ENCODE peak calls at places on chromosomes 12 and 14, in ten cellular contexts. Y is activated CD4-positive, alpha-beta T cell treated with anti-CD3 and anti-CD28 coated beads for 1 hour; N is lung; Q is activated CD8-positive, alpha-beta memory T cell treated with anti-CD3 and anti-CD28 coated beads for 24 hours; A is endothelial cell; O is stimulated activated naive CD4-positive, alpha-beta T cell; G is ecto neural progenitor cell; U is AG09309; X is hypothalamus; K is NCI-H510A. Z is an unnamed sample.

GRCh38 chr14:94971750-94972149 is 185.6 kb downstream of the DICER1 start:
- DNase-seq in Y (no peak), N (no peak), Q (no peak), A (no peak), O (no peak), G (no peak), U (no peak), X (no peak), K (no peak), Z (no peak)

GRCh38 chr14:36647827-36648753 is 13.6 kb upstream of the PAX9 start:
- DNase-seq in Y (no peak), N (no peak), Q (no peak), A (peak), O (no peak), G (peak), U (no peak), X (no peak), K (peak), Z (no peak)

GRCh38 chr12:53207042-53207441 is at the start of gene ITGB7:
- DNase-seq in Y (peak), N (no peak), Q (peak), A (no peak), O (peak), G (no peak), U (no peak), X (no peak), K (no peak), Z (no peak)

GRCh38 chr14:85421166-85421877 is 108.6 kb upstream of the FLRT2 start:
- DNase-seq in Y (no peak), N (no peak), Q (no peak), A (no peak), O (no peak), G (no peak), U (peak), X (no peak), K (no peak), Z (peak)

GRCh38 chr12:118302053-118302452 is 70.7 kb downstream of the TAOK3 start:
- DNase-seq in Y (no peak), N (peak), Q (no peak), A (no peak), O (no peak), G (no peak), U (no peak), X (no peak), K (no peak), Z (peak)

GRCh38 chr12:124126950-124127349 is 153.9 kb downstream of the ZNF664 start:
- DNase-seq in Y (no peak), N (no peak), Q (no peak), A (no peak), O (no peak), G (no peak), U (no peak), X (no peak), K (no peak), Z (no peak)

GRCh38 chr12:109192358-109192757 is 76.0 kb downstream of the ACACB start:
- DNase-seq in Y (no peak), N (no peak), Q (no peak), A (no peak), O (no peak), G (no peak), U (peak), X (no peak), K (no peak), Z (no peak)

GRCh38 chr12:43336962-43337555 is 214.9 kb downstream of the ADAMTS20 start:
- DNase-seq in Y (no peak), N (no peak), Q (no peak), A (no peak), O (no peak), G (no peak), U (no peak), X (no peak), K (no peak), Z (peak)

GRCh38 chr14:102217987-102218421 is 78.3 kb downstream of the WDR20 start:
- DNase-seq in Y (no peak), N (no peak), Q (no peak), A (no peak), O (no peak), G (no peak), U (no peak), X (no peak), K (no peak), Z (no peak)

GRCh38 chr12:122834921-122835692 is at the start of gene HIP1R:
- DNase-seq in Y (peak), N (no peak), Q (peak), A (peak), O (peak), G (peak), U (no peak), X (peak), K (peak), Z (no peak)

GRCh38 chr12:90460681-90461080 is 494.3 kb downstream of the CCER1 start:
- DNase-seq in Y (no peak), N (no peak), Q (no peak), A (no peak), O (no peak), G (no peak), U (peak), X (no peak), K (no peak), Z (no peak)

GRCh38 chr14:34036319-34036761 is 85.5 kb upstream of the EGLN3 start:
- DNase-seq in Y (no peak), N (no peak), Q (no peak), A (no peak), O (no peak), G (no peak), U (no peak), X (no peak), K (no peak), Z (no peak)

GRCh38 chr12:80778005-80778541 is 61.4 kb downstream of the MYF5 start:
- DNase-seq in Y (no peak), N (peak), Q (no peak), A (no peak), O (no peak), G (no peak), U (peak), X (no peak), K (peak), Z (peak)

GRCh38 chr12:8697120-8697475 is 693 bp upstream of the RIMKLB start:
- DNase-seq in Y (no peak), N (no peak), Q (no peak), A (no peak), O (peak), G (no peak), U (no peak), X (no peak), K (peak), Z (peak)

GRCh38 chr12:116539361-116539771 is 19.8 kb upstream of the MAP1LC3B2 start:
- DNase-seq in Y (no peak), N (no peak), Q (no peak), A (no peak), O (no peak), G (no peak), U (no peak), X (no peak), K (peak), Z (no peak)

GRCh38 chr12:59668678-59669077 is 72.8 kb downstream of the SLC16A7 start:
- DNase-seq in Y (no peak), N (no peak), Q (no peak), A (no peak), O (no peak), G (no peak), U (no peak), X (no peak), K (no peak), Z (no peak)

GRCh38 chr12:117155278-117156060 is 34.8 kb downstream of the FBXO21 start:
- DNase-seq in Y (peak), N (peak), Q (peak), A (peak), O (peak), G (peak), U (no peak), X (peak), K (peak), Z (no peak)

GRCh38 chr12:50088577-50089335 is 3.6 kb downstream of the SMARCD1 start:
- DNase-seq in Y (no peak), N (peak), Q (peak), A (peak), O (peak), G (peak), U (no peak), X (no peak), K (no peak), Z (peak)